ENCODE peak calls at places on chromosomes 11 and 22, in seven cellular contexts. H is K562, K is HCT116, D is SK-N-SH, Y is GM12878, W is HepG2, J is H1. I is an unnamed sample.

GRCh38 chr11:86106916-86107315 is 38.0 kb upstream of the PICALM start:
- DNase-seq in K (no peak), W (no peak), H (no peak), D (no peak), Y (no peak), J (no peak), I (no peak)

GRCh38 chr22:21681566-21682370 is 16.0 kb downstream of the PPIL2 start:
- DNase-seq in W (no peak), D (no peak), K (no peak), Y (no peak), H (no peak), J (no peak), I (no peak)

GRCh38 chr11:2708151-2708581 is 8.4 kb upstream of the KCNQ1OT1 start:
- DNase-seq in K (no peak), H (no peak), W (no peak), Y (no peak), D (no peak), J (no peak), I (no peak)

GRCh38 chr22:23401111-23401909 is 178.8 kb downstream of the IGLL1 start:
- DNase-seq in Y (no peak), W (no peak), K (no peak), J (no peak), H (no peak), D (no peak), I (no peak)

GRCh38 chr22:28884754-28885375 is 1.5 kb downstream of the ZNRF3 start:
- DNase-seq in J (no peak), K (no peak), Y (no peak), W (no peak), H (no peak), D (no peak), I (no peak)

GRCh38 chr11:17547051-17547577 is at the start of gene OTOG:
- DNase-seq in K (no peak), D (peak), W (no peak), Y (no peak), J (peak), H (peak), I (peak)

GRCh38 chr22:25167834-25168601 is 31.6 kb upstream of the CRYBB3 start:
- DNase-seq in H (no peak), W (peak), D (no peak), J (no peak), Y (no peak), K (peak), I (no peak)

GRCh38 chr11:35751664-35752061 is 89.1 kb downstream of the TRIM44 start:
- DNase-seq in Y (no peak), H (no peak), W (no peak), D (no peak), K (no peak), J (no peak), I (no peak)

GRCh38 chr11:46119352-46120216 is 1.7 kb downstream of the PHF21A start:
- DNase-seq in J (no peak), H (peak), K (no peak), W (peak), D (peak), Y (no peak), I (peak)

GRCh38 chr11:61516675-61517516 is 8.3 kb downstream of the LRRC10B start:
- DNase-seq in K (no peak), W (peak), Y (no peak), J (no peak), H (peak), D (peak), I (peak)

DNA sequence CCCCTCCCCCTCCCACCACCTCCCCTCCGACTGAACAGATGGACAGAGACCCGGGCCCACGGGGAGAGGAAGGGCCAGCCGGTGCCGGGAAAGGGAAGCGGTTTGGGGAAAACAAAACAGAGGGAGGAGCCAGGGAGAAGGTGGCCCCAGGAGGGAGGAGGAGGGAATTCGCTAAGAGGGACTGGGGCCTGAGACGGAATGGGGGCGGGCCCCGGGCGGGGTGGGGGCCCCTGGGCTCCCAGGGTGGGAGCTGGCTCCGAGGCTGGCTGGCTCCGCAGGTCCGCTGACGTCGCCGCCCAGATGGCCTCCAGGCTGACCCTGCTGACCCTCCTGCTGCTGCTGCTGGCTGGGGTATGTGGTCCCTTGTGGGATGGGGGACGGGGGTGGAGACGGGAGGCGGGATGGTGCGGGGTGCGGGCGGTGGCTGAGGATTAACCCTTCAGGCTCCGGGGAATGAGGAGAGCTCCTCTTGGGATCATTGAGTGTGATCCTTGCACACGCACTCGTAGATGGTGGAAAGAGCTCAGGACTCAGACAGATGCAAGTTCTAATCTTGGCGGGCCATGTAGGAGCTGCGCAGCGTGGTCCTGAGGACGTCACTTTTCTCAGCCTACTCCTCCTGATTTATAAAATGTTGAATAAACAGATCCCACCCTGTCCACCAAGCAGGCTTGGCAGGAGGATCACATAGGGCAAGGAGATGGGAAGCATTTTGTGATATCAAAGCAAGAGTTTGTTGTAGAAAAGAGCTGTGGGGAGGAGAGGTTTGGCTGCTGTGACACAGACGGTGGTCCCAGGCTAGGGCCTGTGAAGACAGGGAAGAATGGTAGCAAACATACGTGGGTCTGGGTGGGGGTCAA is 716 bp downstream of the SERPING1 start:
- DNase-seq in W (peak), Y (no peak), D (peak), H (peak), K (no peak), J (peak), I (peak)
- TF ChIP-seq JUND in W (no peak), Y (no peak), D (no peak), H (no peak), K (no peak), J (no peak), I (no peak)

GRCh38 chr11:1083621-1084551 is 9.2 kb downstream of the MUC2 start:
- DNase-seq in H (no peak), J (no peak), Y (no peak), D (no peak), K (no peak), W (no peak), I (peak)
- TF ChIP-seq JUND in H (no peak), J (no peak), Y (no peak), D (no peak), K (no peak), W (no peak), I (no peak)

DNA sequence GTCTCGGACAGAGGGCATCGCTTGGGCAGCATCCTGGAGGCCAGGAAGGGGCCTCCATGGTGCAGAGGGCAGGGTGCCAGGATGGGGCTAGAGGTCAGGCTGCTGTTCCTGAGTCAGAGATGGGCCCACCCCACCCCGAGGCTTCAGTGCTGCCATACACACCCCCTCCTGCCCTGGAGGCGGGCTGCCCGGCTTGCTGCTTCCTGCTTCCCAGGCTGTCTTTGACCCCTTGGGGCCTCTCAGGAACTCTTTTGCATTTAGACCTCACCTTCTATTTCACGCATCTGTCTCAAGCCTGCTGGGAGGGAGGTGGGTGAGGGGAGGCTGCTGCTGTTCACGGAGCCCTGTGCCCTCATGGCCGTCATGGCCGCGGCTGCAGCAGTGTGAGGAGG is 6.6 kb upstream of the GRAMD4 start:
- DNase-seq in K (no peak), D (no peak), H (no peak), W (no peak), Y (peak), J (no peak), I (no peak)
- TF ChIP-seq JUND in K (no peak), D (no peak), H (no peak), W (no peak), Y (no peak), J (no peak), I (no peak)

GRCh38 chr11:65522640-65523322 is 2.1 kb upstream of the SCYL1 start:
- DNase-seq in K (no peak), Y (no peak), H (no peak), J (no peak), W (no peak), D (no peak), I (no peak)
- TF ChIP-seq JUND in K (no peak), Y (no peak), H (no peak), J (no peak), W (no peak), D (no peak), I (no peak)

GRCh38 chr22:19387575-19387974 is 44.0 kb downstream of the HIRA start:
- DNase-seq in H (no peak), J (no peak), Y (no peak), K (no peak), D (no peak), W (no peak), I (no peak)
- TF ChIP-seq JUND in H (no peak), J (no peak), Y (no peak), K (no peak), D (no peak), W (no peak), I (no peak)

GRCh38 chr11:12392672-12393071 is 15.3 kb downstream of the PARVA start:
- DNase-seq in J (no peak), H (no peak), D (no peak), Y (no peak), W (no peak), K (no peak), I (no peak)
- TF ChIP-seq JUND in J (no peak), H (no peak), D (no peak), Y (no peak), W (no peak), K (no peak), I (no peak)

DNA sequence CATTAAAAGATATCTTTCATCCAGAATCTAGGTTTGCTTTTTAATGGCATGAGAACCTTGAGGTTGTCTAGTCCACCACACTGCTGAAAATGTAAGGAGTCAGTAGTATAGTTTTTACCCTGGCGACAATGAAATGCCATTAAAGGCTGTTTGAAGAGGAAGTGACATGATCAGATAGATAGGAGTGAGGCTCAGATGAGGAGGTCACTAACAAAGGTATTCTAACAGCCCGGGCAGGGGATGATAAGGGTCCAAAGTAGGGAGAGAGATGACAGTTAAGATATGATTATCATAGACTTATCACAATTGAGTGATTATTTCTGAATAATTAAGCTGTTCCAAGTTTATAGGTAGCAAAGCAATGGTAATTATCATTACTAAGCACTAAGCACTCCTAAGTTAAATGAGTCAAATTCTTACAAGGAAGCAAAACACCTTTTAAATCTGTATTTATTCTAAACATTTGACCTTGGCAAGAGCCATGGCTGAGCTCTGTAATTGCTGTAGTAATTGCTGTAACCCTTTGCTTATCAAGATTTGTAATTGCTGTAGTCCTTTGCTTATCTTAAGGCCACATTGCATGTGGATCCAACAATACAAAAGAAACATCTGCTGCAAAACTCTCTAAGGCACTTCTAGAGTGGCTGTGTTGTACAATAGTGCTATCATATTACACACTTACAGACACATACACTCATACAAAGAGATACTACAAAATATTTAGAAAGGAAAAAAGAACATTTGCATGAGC is 92.6 kb downstream of the ENTHD1 start:
- DNase-seq in D (peak), H (peak), J (no peak), K (no peak), W (no peak), Y (no peak), I (no peak)
- TF ChIP-seq JUND in D (no peak), H (no peak), J (no peak), K (no peak), W (no peak), Y (no peak), I (no peak)

DNA sequence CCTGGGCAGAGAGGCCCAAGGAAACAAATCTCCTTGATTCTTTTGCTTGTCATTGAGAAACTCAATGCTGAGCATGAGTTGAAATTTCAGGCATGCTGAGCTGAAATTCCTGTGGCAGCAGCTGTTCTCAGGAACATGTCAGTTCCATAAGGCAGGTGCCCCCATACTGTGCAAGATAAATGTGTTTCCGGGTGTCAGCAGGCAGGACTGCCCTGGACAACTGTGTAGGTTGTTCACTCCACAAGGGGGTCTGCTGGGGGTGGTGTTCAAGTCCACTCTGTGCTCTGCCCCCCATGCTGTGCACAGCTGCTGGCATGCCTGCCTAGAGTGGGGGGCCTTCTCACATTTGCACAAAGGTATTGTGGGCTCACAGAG is 133.7 kb downstream of the CTTN start:
- DNase-seq in H (no peak), W (no peak), J (no peak), Y (no peak), K (no peak), D (peak), I (no peak)
- TF ChIP-seq JUND in H (no peak), W (no peak), J (no peak), Y (no peak), K (no peak), D (no peak), I (no peak)

GRCh38 chr11:14855890-14856289 is 36.1 kb downstream of the CYP2R1 start:
- DNase-seq in W (no peak), H (no peak), K (no peak), D (no peak), J (no peak), Y (no peak), I (no peak)

GRCh38 chr11:14858404-14858803 is 33.6 kb downstream of the CYP2R1 start:
- DNase-seq in Y (no peak), D (no peak), K (no peak), W (no peak), H (no peak), J (no peak), I (no peak)

GRCh38 chr11:14860511-14860910 is 31.5 kb downstream of the CYP2R1 start:
- DNase-seq in Y (no peak), J (no peak), H (no peak), W (no peak), D (no peak), K (no peak), I (no peak)

DNA sequence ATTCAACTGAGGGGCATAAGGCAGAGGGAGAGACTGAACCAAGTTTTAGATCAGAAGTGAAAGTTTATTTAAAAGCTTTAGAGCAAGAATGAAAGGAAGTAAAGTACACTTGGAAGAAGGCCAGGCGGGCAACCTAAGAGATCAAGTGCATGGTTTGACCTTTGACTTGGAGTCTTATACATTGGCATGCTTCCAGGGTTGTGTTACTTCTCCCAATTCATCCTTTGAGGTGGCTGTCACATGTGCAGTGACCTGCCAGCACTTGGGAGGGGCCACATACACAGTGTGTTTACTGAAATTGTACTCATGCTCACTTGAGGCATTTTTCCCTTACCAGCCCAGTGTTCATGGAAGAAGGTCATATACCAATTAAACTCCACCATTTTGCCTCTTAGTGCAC is 30.4 kb downstream of the CYP2R1 start:
- DNase-seq in K (no peak), Y (no peak), W (peak), D (no peak), H (no peak), J (no peak), I (no peak)
- TF ChIP-seq JUND in K (no peak), Y (no peak), W (no peak), D (no peak), H (no peak), J (no peak), I (no peak)

I was measured in T47D.